ENCODE peak calls at places on chromosomes 11 and 22, in six cellular contexts. One of them, this sample, is unnamed.

GRCh38 chr11:36012410-36012809 is 68.5 kb downstream of the LDLRAD3 start:
- DNase-seq in adipocyte: peak; percentile 18
- DNase-seq in HCT116: no peak
- DNase-seq in lung: no peak
- DNase-seq in transverse colon: no peak
- DNase-seq in left ventricle myocardium inferior: no peak
- DNase-seq in this sample: no peak

GRCh38 chr11:85595285-85595884 is 31.8 kb downstream of the DLG2 start:
- DNase-seq in adipocyte: peak; percentile 81
- DNase-seq in HCT116: peak; percentile 46
- DNase-seq in lung: no peak
- DNase-seq in transverse colon: no peak
- DNase-seq in left ventricle myocardium inferior: no peak
- DNase-seq in this sample: no peak

GRCh38 chr11:131668867-131669780 is 298.7 kb downstream of the NTM start:
- DNase-seq in adipocyte: peak; percentile 46
- DNase-seq in HCT116: peak; percentile 6
- DNase-seq in lung: peak; percentile 42
- DNase-seq in transverse colon: peak; percentile 25
- DNase-seq in left ventricle myocardium inferior: no peak
- DNase-seq in this sample: peak; percentile 74

GRCh38 chr11:64729851-64730382 is 6.9 kb upstream of the NRXN2 start:
- DNase-seq in adipocyte: peak; percentile 15
- DNase-seq in HCT116: no peak
- DNase-seq in lung: peak; percentile 55
- DNase-seq in transverse colon: peak; percentile 44
- DNase-seq in left ventricle myocardium inferior: no peak
- DNase-seq in this sample: peak; percentile 77

GRCh38 chr11:94861306-94861845 is 93.2 kb downstream of the AMOTL1 start:
- DNase-seq in adipocyte: no peak
- DNase-seq in HCT116: no peak
- DNase-seq in lung: no peak
- DNase-seq in transverse colon: no peak
- DNase-seq in left ventricle myocardium inferior: no peak
- DNase-seq in this sample: no peak

GRCh38 chr11:118917488-118918127 is 8.1 kb downstream of the BCL9L start:
- DNase-seq in adipocyte: peak; percentile 96
- DNase-seq in HCT116: no peak
- DNase-seq in lung: peak; percentile 65
- DNase-seq in transverse colon: peak; percentile 77
- DNase-seq in left ventricle myocardium inferior: peak; percentile 68
- DNase-seq in this sample: no peak

GRCh38 chr11:85620243-85620642 is 6.9 kb downstream of the DLG2 start:
- DNase-seq in adipocyte: no peak
- DNase-seq in HCT116: no peak
- DNase-seq in lung: no peak
- DNase-seq in transverse colon: no peak
- DNase-seq in left ventricle myocardium inferior: no peak
- DNase-seq in this sample: no peak

GRCh38 chr11:134346101-134346975 is 14.6 kb downstream of the GLB1L2 start:
- DNase-seq in adipocyte: no peak
- DNase-seq in HCT116: no peak
- DNase-seq in lung: no peak
- DNase-seq in transverse colon: no peak
- DNase-seq in left ventricle myocardium inferior: no peak
- DNase-seq in this sample: peak; percentile 32

GRCh38 chr11:17954395-17955252 is 58.2 kb downstream of the SERGEF start:
- DNase-seq in adipocyte: peak; percentile 1
- DNase-seq in HCT116: no peak
- DNase-seq in lung: no peak
- DNase-seq in transverse colon: no peak
- DNase-seq in left ventricle myocardium inferior: no peak
- DNase-seq in this sample: no peak

GRCh38 chr11:6194065-6194581 is 4.9 kb upstream of the OR52W1 start:
- DNase-seq in adipocyte: no peak
- DNase-seq in HCT116: no peak
- DNase-seq in lung: no peak
- DNase-seq in transverse colon: no peak
- DNase-seq in left ventricle myocardium inferior: no peak
- DNase-seq in this sample: no peak

GRCh38 chr11:123579482-123579812 is 75.0 kb downstream of the SCN3B start:
- DNase-seq in adipocyte: no peak
- DNase-seq in HCT116: no peak
- DNase-seq in lung: no peak
- DNase-seq in transverse colon: no peak
- DNase-seq in left ventricle myocardium inferior: no peak
- DNase-seq in this sample: no peak

GRCh38 chr11:6646040-6646439 is 9.6 kb downstream of the DCHS1 start:
- DNase-seq in adipocyte: peak; percentile 61
- DNase-seq in HCT116: no peak
- DNase-seq in lung: no peak
- DNase-seq in transverse colon: no peak
- DNase-seq in left ventricle myocardium inferior: peak; percentile 85
- DNase-seq in this sample: no peak

GRCh38 chr22:36590441-36591056 is 61.6 kb upstream of the EIF3D start:
- DNase-seq in adipocyte: no peak
- DNase-seq in HCT116: no peak
- DNase-seq in lung: no peak
- DNase-seq in transverse colon: no peak
- DNase-seq in left ventricle myocardium inferior: no peak
- DNase-seq in this sample: no peak

GRCh38 chr11:46414466-46414796 is 22.9 kb upstream of the CHRM4 start:
- DNase-seq in adipocyte: no peak
- DNase-seq in HCT116: no peak
- DNase-seq in lung: no peak
- DNase-seq in transverse colon: no peak
- DNase-seq in left ventricle myocardium inferior: no peak
- DNase-seq in this sample: no peak

GRCh38 chr11:43367382-43368178 is 8.9 kb downstream of the TTC17 start:
- DNase-seq in adipocyte: no peak
- DNase-seq in HCT116: no peak
- DNase-seq in lung: no peak
- DNase-seq in transverse colon: no peak
- DNase-seq in left ventricle myocardium inferior: no peak
- DNase-seq in this sample: no peak

GRCh38 chr22:41862530-41863266 is 29.8 kb downstream of the SREBF2 start:
- DNase-seq in adipocyte: peak; percentile 50
- DNase-seq in HCT116: no peak
- DNase-seq in lung: peak; percentile 36
- DNase-seq in transverse colon: no peak
- DNase-seq in left ventricle myocardium inferior: no peak
- DNase-seq in this sample: no peak

GRCh38 chr11:6438979-6439571 is 1.7 kb downstream of the HPX start:
- DNase-seq in adipocyte: peak; percentile 62
- DNase-seq in HCT116: peak; percentile 43
- DNase-seq in lung: peak; percentile 45
- DNase-seq in transverse colon: peak; percentile 62
- DNase-seq in left ventricle myocardium inferior: no peak
- DNase-seq in this sample: peak; percentile 63

GRCh38 chr11:38448284-38448683 is 1850.2 kb upstream of the RAG2 start:
- DNase-seq in adipocyte: no peak
- DNase-seq in HCT116: no peak
- DNase-seq in lung: no peak
- DNase-seq in transverse colon: no peak
- DNase-seq in left ventricle myocardium inferior: peak; percentile 15
- DNase-seq in this sample: no peak

GRCh38 chr11:19551454-19551853 is 161.2 kb upstream of the NAV2 start:
- DNase-seq in adipocyte: no peak
- DNase-seq in HCT116: no peak
- DNase-seq in lung: no peak
- DNase-seq in transverse colon: no peak
- DNase-seq in left ventricle myocardium inferior: no peak
- DNase-seq in this sample: no peak

GRCh38 chr11:19196458-19196857 is 5.3 kb downstream of the CSRP3 start:
- DNase-seq in adipocyte: no peak
- DNase-seq in HCT116: no peak
- DNase-seq in lung: no peak
- DNase-seq in transverse colon: peak; percentile 53
- DNase-seq in left ventricle myocardium inferior: no peak
- DNase-seq in this sample: no peak

GRCh38 chr22:45887202-45888131 is 89.5 kb downstream of the WNT7B start:
- DNase-seq in adipocyte: no peak
- DNase-seq in HCT116: no peak
- DNase-seq in lung: peak; percentile 67
- DNase-seq in transverse colon: no peak
- DNase-seq in left ventricle myocardium inferior: peak; percentile 7
- DNase-seq in this sample: no peak

GRCh38 chr22:25745341-25746011 is 3.5 kb downstream of the MYO18B start:
- DNase-seq in adipocyte: peak; percentile 52
- DNase-seq in HCT116: no peak
- DNase-seq in lung: no peak
- DNase-seq in transverse colon: no peak
- DNase-seq in left ventricle myocardium inferior: no peak
- DNase-seq in this sample: no peak

GRCh38 chr11:1199689-1200610 is 22.9 kb upstream of the MUC5B start:
- DNase-seq in adipocyte: no peak
- DNase-seq in HCT116: no peak
- DNase-seq in lung: no peak
- DNase-seq in transverse colon: peak; percentile 30
- DNase-seq in left ventricle myocardium inferior: peak; percentile 12
- DNase-seq in this sample: no peak

GRCh38 chr22:37526376-37526775 is 7.2 kb upstream of the CARD10 start:
- DNase-seq in adipocyte: peak; percentile 38
- DNase-seq in HCT116: no peak
- DNase-seq in lung: no peak
- DNase-seq in transverse colon: no peak
- DNase-seq in left ventricle myocardium inferior: no peak
- DNase-seq in this sample: no peak

DNA sequence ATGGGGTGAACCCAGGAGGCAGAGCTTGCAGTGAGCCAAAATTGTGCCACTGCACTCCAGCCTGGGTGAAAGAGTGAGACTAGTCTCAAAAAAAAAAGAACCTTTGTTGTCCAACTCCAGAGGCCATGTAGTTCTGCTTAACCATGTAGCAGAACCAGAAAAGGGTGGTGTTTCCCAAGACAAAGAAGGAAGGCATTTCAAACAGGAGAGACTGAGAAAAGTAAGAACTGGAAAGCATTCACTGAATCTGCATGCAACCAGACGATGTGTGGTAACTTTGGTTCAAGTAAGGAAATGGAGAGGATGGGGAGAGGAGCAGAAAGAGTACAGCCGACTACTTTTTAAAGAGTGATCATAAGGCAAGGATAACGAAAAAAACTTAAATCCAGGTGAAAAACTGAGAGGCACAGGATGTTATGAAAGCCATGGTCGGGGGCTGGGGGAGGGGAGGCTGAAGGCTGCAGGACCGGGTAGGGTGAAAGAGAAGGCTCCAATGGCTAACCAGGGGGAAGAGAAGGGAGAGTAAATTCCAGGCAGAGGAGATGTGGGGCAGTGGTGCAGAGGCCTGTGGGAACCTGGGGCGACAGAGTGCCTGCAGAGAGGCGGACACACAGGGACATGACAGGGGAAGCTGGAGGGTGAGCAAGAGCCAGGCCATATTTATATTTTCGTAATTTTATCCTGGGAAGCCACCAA is 48.8 kb downstream of the MAPK1 start:
- DNase-seq in adipocyte: no peak
- DNase-seq in HCT116: no peak
- DNase-seq in lung: no peak
- DNase-seq in transverse colon: no peak
- DNase-seq in left ventricle myocardium inferior: no peak
- DNase-seq in this sample: no peak
- H3K4me1 ChIP-seq in adipocyte: peaks cover 17% of the 10 kb centered on the region
- H3K4me1 ChIP-seq in HCT116: peaks cover 7% of the 10 kb centered on the region
- H3K4me1 ChIP-seq in lung: peaks cover 30% of the 10 kb centered on the region
- H3K4me1 ChIP-seq in transverse colon: peaks cover 17% of the 10 kb centered on the region
- H3K4me1 ChIP-seq in left ventricle myocardium inferior: peaks cover 74% of the 10 kb centered on the region
- H3K4me1 ChIP-seq in this sample: no peaks in the 10 kb centered on the region

GRCh38 chr11:124745270-124745834 is 5.6 kb downstream of the NRGN start:
- DNase-seq in adipocyte: no peak
- DNase-seq in HCT116: no peak
- DNase-seq in lung: no peak
- DNase-seq in transverse colon: no peak
- DNase-seq in left ventricle myocardium inferior: no peak
- DNase-seq in this sample: no peak
- H3K27me3 ChIP-seq in adipocyte: peaks cover 90% of the 10 kb centered on the region
- H3K27me3 ChIP-seq in HCT116: no peaks in the 10 kb centered on the region
- H3K27me3 ChIP-seq in lung: no peaks in the 10 kb centered on the region
- H3K27me3 ChIP-seq in transverse colon: peaks cover 69% of the 10 kb centered on the region
- H3K27me3 ChIP-seq in left ventricle myocardium inferior: peaks cover 99% of the 10 kb centered on the region
- H3K27me3 ChIP-seq in this sample: no peaks in the 10 kb centered on the region

GRCh38 chr11:74605403-74605802 is 13.0 kb downstream of the POLD3 start:
- DNase-seq in adipocyte: no peak
- DNase-seq in HCT116: no peak
- DNase-seq in lung: no peak
- DNase-seq in transverse colon: no peak
- DNase-seq in left ventricle myocardium inferior: no peak
- DNase-seq in this sample: no peak
- H3K36me3 ChIP-seq in adipocyte: peaks cover 9% of the 10 kb centered on the region
- H3K36me3 ChIP-seq in HCT116: peaks cover 8% of the 10 kb centered on the region
- H3K36me3 ChIP-seq in lung: peaks cover 5% of the 10 kb centered on the region
- H3K36me3 ChIP-seq in transverse colon: no peaks in the 10 kb centered on the region
- H3K36me3 ChIP-seq in left ventricle myocardium inferior: peaks cover 21% of the 10 kb centered on the region
- H3K36me3 ChIP-seq in this sample: peaks cover 41% of the 10 kb centered on the region

GRCh38 chr11:101825551-101825950 is 89.3 kb upstream of the CEP126 start:
- DNase-seq in adipocyte: no peak
- DNase-seq in HCT116: no peak
- DNase-seq in lung: no peak
- DNase-seq in transverse colon: no peak
- DNase-seq in left ventricle myocardium inferior: no peak
- DNase-seq in this sample: no peak
- H3K4me1 ChIP-seq in adipocyte: peaks cover 4% of the 10 kb centered on the region
- H3K4me1 ChIP-seq in HCT116: no peaks in the 10 kb centered on the region
- H3K4me1 ChIP-seq in lung: no peaks in the 10 kb centered on the region
- H3K4me1 ChIP-seq in transverse colon: no peaks in the 10 kb centered on the region
- H3K4me1 ChIP-seq in left ventricle myocardium inferior: no peaks in the 10 kb centered on the region
- H3K4me1 ChIP-seq in this sample: no peaks in the 10 kb centered on the region

GRCh38 chr11:114068327-114068726 is 8.8 kb downstream of the ZBTB16 start:
- DNase-seq in adipocyte: no peak
- DNase-seq in HCT116: no peak
- DNase-seq in lung: no peak
- DNase-seq in transverse colon: no peak
- DNase-seq in left ventricle myocardium inferior: no peak
- DNase-seq in this sample: no peak
- H3K27me3 ChIP-seq in adipocyte: no peaks in the 10 kb centered on the region
- H3K27me3 ChIP-seq in HCT116: peaks cover 8% of the 10 kb centered on the region
- H3K27me3 ChIP-seq in lung: no peaks in the 10 kb centered on the region
- H3K27me3 ChIP-seq in transverse colon: no peaks in the 10 kb centered on the region
- H3K27me3 ChIP-seq in left ventricle myocardium inferior: no peaks in the 10 kb centered on the region
- H3K27me3 ChIP-seq in this sample: peaks cover 2% of the 10 kb centered on the region

DNA sequence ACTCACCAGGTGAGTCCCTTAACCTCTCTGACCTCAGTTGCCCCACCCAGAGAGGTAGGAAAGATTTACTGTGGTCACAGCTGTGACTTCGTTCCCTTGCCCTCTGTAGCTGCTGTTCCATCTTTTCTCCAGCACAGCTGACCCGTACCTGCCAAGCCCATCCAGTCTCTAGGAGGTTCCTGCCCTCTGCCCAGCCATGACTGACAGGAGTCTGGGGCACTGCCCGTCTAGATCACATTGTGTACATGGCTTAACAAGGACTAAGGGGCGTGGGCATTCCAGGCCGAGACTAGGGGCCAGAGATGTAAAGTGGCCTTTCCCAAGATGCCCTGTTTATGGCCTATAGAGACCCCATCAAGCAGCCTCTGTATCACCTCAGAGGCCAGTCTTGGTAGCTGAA is 132.0 kb downstream of the PARVA start:
- DNase-seq in adipocyte: no peak
- DNase-seq in HCT116: no peak
- DNase-seq in lung: no peak
- DNase-seq in transverse colon: no peak
- DNase-seq in left ventricle myocardium inferior: no peak
- DNase-seq in this sample: no peak
- H3K36me3 ChIP-seq in adipocyte: peaks cover 79% of the 10 kb centered on the region
- H3K36me3 ChIP-seq in HCT116: no peaks in the 10 kb centered on the region
- H3K36me3 ChIP-seq in lung: peaks cover 15% of the 10 kb centered on the region
- H3K36me3 ChIP-seq in transverse colon: no peaks in the 10 kb centered on the region
- H3K36me3 ChIP-seq in left ventricle myocardium inferior: peaks cover 30% of the 10 kb centered on the region
- H3K36me3 ChIP-seq in this sample: no peaks in the 10 kb centered on the region

GRCh38 chr22:20130739-20131592 is 638 bp upstream of the ZDHHC8 start:
- DNase-seq in adipocyte: peak; percentile 92
- DNase-seq in HCT116: peak; percentile 24
- DNase-seq in lung: peak; percentile 81
- DNase-seq in transverse colon: peak; percentile 89
- DNase-seq in left ventricle myocardium inferior: peak; percentile 92
- DNase-seq in this sample: peak; percentile 86
- H3K4me1 ChIP-seq in adipocyte: peaks cover 13% of the 10 kb centered on the region
- H3K4me1 ChIP-seq in HCT116: peaks cover 16% of the 10 kb centered on the region
- H3K4me1 ChIP-seq in lung: peaks cover 10% of the 10 kb centered on the region
- H3K4me1 ChIP-seq in transverse colon: peaks cover 21% of the 10 kb centered on the region
- H3K4me1 ChIP-seq in left ventricle myocardium inferior: peaks cover 69% of the 10 kb centered on the region
- H3K4me1 ChIP-seq in this sample: no peaks in the 10 kb centered on the region

This sample was measured in HAP-1.